ENCODE peak calls at places on chromosome 12, in ten cellular contexts. H is transverse colon; V is adrenal gland; Q is MCF 10A; C is ACHN; W is WTC11; F is DMS153; S is HT1080; P is CD8-positive, alpha-beta T cell; G is NCI-H1105 treated with DMSO at 0.1 percent for 48 hours. N is an unnamed sample.

GRCh38 chr12:10190558-10191388 is 11.9 kb downstream of the TMEM52B start:
- DNase-seq in P (peak; percentile 56), G (peak; percentile 71), V (peak; percentile 72), C (peak; percentile 76), S (peak; percentile 53), F (peak; percentile 10), W (peak; percentile 48), Q (peak; percentile 80), H (peak; percentile 67), N (no peak)

GRCh38 chr12:41188841-41189394 is 798 bp downstream of the PDZRN4 start:
- DNase-seq in W (peak; percentile 25), F (no peak), H (no peak), P (no peak), G (peak; percentile 29), Q (no peak), V (no peak), S (no peak), C (no peak), N (no peak)

GRCh38 chr12:65810036-65810435 is 14.2 kb upstream of the HMGA2 start:
- DNase-seq in C (no peak), V (no peak), H (no peak), Q (no peak), S (no peak), G (no peak), W (no peak), F (no peak), P (no peak), N (no peak)

GRCh38 chr12:64400041-64400440 is 4.2 kb upstream of the XPOT start:
- DNase-seq in V (peak; percentile 87), S (peak; percentile 56), C (no peak), W (no peak), Q (peak; percentile 42), F (no peak), H (no peak), P (no peak), G (no peak), N (no peak)

GRCh38 chr12:53060721-53061276 is 10.9 kb downstream of the TNS2 start:
- DNase-seq in P (no peak), S (no peak), V (peak; percentile 29), H (no peak), F (peak; percentile 31), W (no peak), G (peak; percentile 78), C (no peak), Q (no peak), N (peak; percentile 84)

GRCh38 chr12:116718578-116719454 is 19.1 kb downstream of the SPRING1 start:
- DNase-seq in W (no peak), G (peak; percentile 94), S (peak; percentile 27), Q (no peak), H (no peak), V (no peak), C (peak; percentile 78), F (peak; percentile 64), P (no peak), N (no peak)

GRCh38 chr12:132432126-132432525 is 57.8 kb upstream of the FBRSL1 start:
- DNase-seq in P (no peak), C (no peak), W (no peak), H (no peak), G (no peak), S (no peak), V (no peak), Q (no peak), F (no peak), N (no peak)

GRCh38 chr12:75720807-75721206 is 209.4 kb upstream of the KRR1 start:
- DNase-seq in S (no peak), G (peak; percentile 56), C (no peak), P (no peak), V (no peak), Q (peak; percentile 94), F (peak; percentile 54), W (peak; percentile 35), H (no peak), N (no peak)

GRCh38 chr12:25957898-25958253 is 606 bp upstream of the RASSF8 start:
- DNase-seq in S (peak; percentile 96), P (no peak), H (no peak), W (no peak), V (peak; percentile 71), C (peak; percentile 70), Q (peak; percentile 56), F (no peak), G (peak; percentile 38), N (no peak)

GRCh38 chr12:53052419-53053222 is 2.8 kb downstream of the TNS2 start:
- DNase-seq in F (peak; percentile 16), V (peak; percentile 92), S (peak; percentile 61), P (no peak), Q (peak; percentile 82), C (peak; percentile 73), W (no peak), G (peak; percentile 16), H (peak; percentile 90), N (no peak)

GRCh38 chr12:11727133-11727664 is 77.7 kb downstream of the ETV6 start:
- DNase-seq in G (no peak), Q (no peak), V (no peak), C (no peak), F (peak; percentile 28), W (no peak), P (peak; percentile 28), H (no peak), S (no peak), N (no peak)

GRCh38 chr12:69837191-69838085 is 12.4 kb downstream of the MYRFL start:
- DNase-seq in V (no peak), W (no peak), Q (no peak), F (no peak), H (no peak), G (no peak), S (peak; percentile 39), C (no peak), P (no peak), N (no peak)

N was measured in chondrocyte.